ENCODE peak calls at places on chromosomes 6 and 20, in five cellular contexts. One of them, this sample, is unnamed.
A peak's percentile ranks its signal among the peaks of the same experiment; 100 is the strongest.

GRCh38 chr6:133170602-133171001 is 70.6 kb upstream of the EYA4 start:
- DNase-seq in ovary: no peak
- DNase-seq in AG09309: no peak
- DNase-seq in brain microvascular endothelial cell: no peak
- DNase-seq in HL-60: no peak
- DNase-seq in this sample: no peak

GRCh38 chr6:46651006-46651405 is 1.6 kb downstream of the CYP39A1 start:
- DNase-seq in ovary: no peak
- DNase-seq in AG09309: no peak
- DNase-seq in brain microvascular endothelial cell: no peak
- DNase-seq in HL-60: no peak
- DNase-seq in this sample: no peak

GRCh38 chr6:82840571-82840970 is 225.1 kb downstream of the UBE3D start:
- DNase-seq in ovary: no peak
- DNase-seq in AG09309: no peak
- DNase-seq in brain microvascular endothelial cell: no peak
- DNase-seq in HL-60: no peak
- DNase-seq in this sample: no peak

GRCh38 chr6:87698618-87699017 is 3.4 kb downstream of the AKIRIN2 start:
- DNase-seq in ovary: no peak
- DNase-seq in AG09309: no peak
- DNase-seq in brain microvascular endothelial cell: no peak
- DNase-seq in HL-60: no peak
- DNase-seq in this sample: no peak

GRCh38 chr6:157521665-157522335 is 140.8 kb downstream of the ZDHHC14 start:
- DNase-seq in ovary: no peak
- DNase-seq in AG09309: no peak
- DNase-seq in brain microvascular endothelial cell: no peak
- DNase-seq in HL-60: peak; percentile 53
- DNase-seq in this sample: no peak

GRCh38 chr6:20464041-20464440 is 62.4 kb downstream of the E2F3 start:
- DNase-seq in ovary: no peak
- DNase-seq in AG09309: no peak
- DNase-seq in brain microvascular endothelial cell: no peak
- DNase-seq in HL-60: no peak
- DNase-seq in this sample: no peak

GRCh38 chr6:151291145-151292055 is 51.6 kb downstream of the AKAP12 start:
- DNase-seq in ovary: peak; percentile 71
- DNase-seq in AG09309: no peak
- DNase-seq in brain microvascular endothelial cell: peak; percentile 92
- DNase-seq in HL-60: no peak
- DNase-seq in this sample: no peak

GRCh38 chr6:15962449-15962764 is 166.5 kb upstream of the MYLIP start:
- DNase-seq in ovary: no peak
- DNase-seq in AG09309: peak; percentile 74
- DNase-seq in brain microvascular endothelial cell: peak; percentile 53
- DNase-seq in HL-60: no peak
- DNase-seq in this sample: no peak

GRCh38 chr6:148608211-148608951 is 138.4 kb upstream of the UST start:
- DNase-seq in ovary: no peak
- DNase-seq in AG09309: no peak
- DNase-seq in brain microvascular endothelial cell: no peak
- DNase-seq in HL-60: no peak
- DNase-seq in this sample: no peak

GRCh38 chr6:87197547-87197946 is 42.2 kb downstream of the ZNF292 start:
- DNase-seq in ovary: no peak
- DNase-seq in AG09309: no peak
- DNase-seq in brain microvascular endothelial cell: no peak
- DNase-seq in HL-60: no peak
- DNase-seq in this sample: no peak

GRCh38 chr6:134176283-134176975 is 124.0 kb upstream of the SLC2A12 start:
- DNase-seq in ovary: peak; percentile 70
- DNase-seq in AG09309: no peak
- DNase-seq in brain microvascular endothelial cell: peak; percentile 49
- DNase-seq in HL-60: no peak
- DNase-seq in this sample: peak; percentile 29

GRCh38 chr6:170087946-170088348 is 202.9 kb downstream of the DLL1 start:
- DNase-seq in ovary: no peak
- DNase-seq in AG09309: no peak
- DNase-seq in brain microvascular endothelial cell: no peak
- DNase-seq in HL-60: peak; percentile 66
- DNase-seq in this sample: no peak

GRCh38 chr6:111482959-111483735 is at the start of gene REV3L:
- DNase-seq in ovary: peak; percentile 91
- DNase-seq in AG09309: peak; percentile 45
- DNase-seq in brain microvascular endothelial cell: peak; percentile 84
- DNase-seq in HL-60: peak; percentile 90
- DNase-seq in this sample: peak; percentile 86

GRCh38 chr6:137864812-137865508 is 2.1 kb upstream of the TNFAIP3 start:
- DNase-seq in ovary: no peak
- DNase-seq in AG09309: no peak
- DNase-seq in brain microvascular endothelial cell: no peak
- DNase-seq in HL-60: no peak
- DNase-seq in this sample: no peak

GRCh38 chr20:35166242-35166830 is 5.5 kb upstream of the PROCR start:
- DNase-seq in ovary: peak; percentile 58
- DNase-seq in AG09309: no peak
- DNase-seq in brain microvascular endothelial cell: no peak
- DNase-seq in HL-60: peak; percentile 28
- DNase-seq in this sample: no peak

GRCh38 chr6:145148392-145149175 is 586.7 kb downstream of the EPM2A start:
- DNase-seq in ovary: no peak
- DNase-seq in AG09309: peak; percentile 77
- DNase-seq in brain microvascular endothelial cell: peak; percentile 36
- DNase-seq in HL-60: peak; percentile 89
- DNase-seq in this sample: no peak

GRCh38 chr6:13924949-13925881 is at the start of gene RNF182:
- DNase-seq in ovary: no peak
- DNase-seq in AG09309: no peak
- DNase-seq in brain microvascular endothelial cell: no peak
- DNase-seq in HL-60: no peak
- DNase-seq in this sample: no peak

GRCh38 chr6:135161996-135162395 is 19.1 kb upstream of the MYB start:
- DNase-seq in ovary: no peak
- DNase-seq in AG09309: no peak
- DNase-seq in brain microvascular endothelial cell: no peak
- DNase-seq in HL-60: no peak
- DNase-seq in this sample: no peak

GRCh38 chr6:40894962-40895799 is 143.8 kb downstream of the UNC5CL start:
- DNase-seq in ovary: peak; percentile 66
- DNase-seq in AG09309: peak; percentile 17
- DNase-seq in brain microvascular endothelial cell: peak; percentile 43
- DNase-seq in HL-60: peak; percentile 9
- DNase-seq in this sample: peak; percentile 43

GRCh38 chr6:40755046-40755681 is 168.0 kb upstream of the LRFN2 start:
- DNase-seq in ovary: no peak
- DNase-seq in AG09309: peak; percentile 27
- DNase-seq in brain microvascular endothelial cell: peak; percentile 32
- DNase-seq in HL-60: no peak
- DNase-seq in this sample: no peak

GRCh38 chr20:2005831-2006426 is 12.1 kb upstream of the PDYN start:
- DNase-seq in ovary: peak; percentile 36
- DNase-seq in AG09309: no peak
- DNase-seq in brain microvascular endothelial cell: peak; percentile 30
- DNase-seq in HL-60: peak; percentile 81
- DNase-seq in this sample: peak; percentile 86
- TF ChIP-seq CTCF in ovary: no peak
- TF ChIP-seq CTCF in AG09309: no peak
- TF ChIP-seq CTCF in brain microvascular endothelial cell: peak; percentile 10
- TF ChIP-seq CTCF in HL-60: no peak
- TF ChIP-seq CTCF in this sample: no peak

GRCh38 chr20:47704746-47705496 is 80.4 kb downstream of the SULF2 start:
- DNase-seq in ovary: no peak
- DNase-seq in AG09309: no peak
- DNase-seq in brain microvascular endothelial cell: no peak
- DNase-seq in HL-60: no peak
- DNase-seq in this sample: no peak
- TF ChIP-seq CTCF in ovary: no peak
- TF ChIP-seq CTCF in AG09309: no peak
- TF ChIP-seq CTCF in brain microvascular endothelial cell: no peak
- TF ChIP-seq CTCF in HL-60: no peak
- TF ChIP-seq CTCF in this sample: no peak

DNA sequence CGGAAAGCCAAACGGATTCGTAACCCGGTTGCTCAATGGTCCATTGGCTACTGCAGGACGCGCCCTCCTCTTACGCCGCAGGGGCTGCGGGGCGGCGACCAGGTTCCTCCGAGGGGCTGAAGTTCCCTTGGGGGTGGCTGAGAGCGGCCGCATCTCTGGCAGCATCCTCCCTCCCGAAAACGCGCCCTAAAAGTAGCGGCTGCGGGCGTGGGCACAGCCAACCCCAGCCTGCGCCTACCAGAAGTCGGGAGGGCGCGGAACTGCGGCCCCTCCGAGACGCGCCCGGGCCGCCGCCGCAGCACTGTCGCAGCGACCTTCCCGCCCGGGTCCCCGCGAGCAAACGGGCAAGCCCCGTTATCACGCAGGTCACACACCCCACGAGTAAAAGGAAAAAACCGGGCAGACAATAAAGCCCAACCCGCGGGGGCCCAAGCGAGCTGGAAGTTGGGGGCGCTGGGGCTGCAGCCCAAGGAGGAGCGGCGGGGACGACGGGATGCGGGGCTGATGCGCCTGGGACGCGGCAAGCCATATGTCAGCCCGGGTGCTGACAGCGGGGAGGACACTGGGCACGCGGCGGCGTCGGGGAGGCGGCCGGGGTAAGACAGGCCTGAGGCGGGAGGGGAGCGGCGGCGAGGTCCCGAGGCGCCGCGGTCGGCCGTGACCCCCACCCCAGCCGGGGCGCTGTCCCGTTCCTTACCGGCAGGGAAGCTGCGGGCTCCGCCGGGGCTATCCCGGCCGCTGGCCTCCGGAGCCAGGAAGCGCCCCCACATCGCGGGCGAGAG is 700 bp downstream of the CEP85L start:
- DNase-seq in ovary: peak; percentile 58
- DNase-seq in AG09309: no peak
- DNase-seq in brain microvascular endothelial cell: peak; percentile 34
- DNase-seq in HL-60: no peak
- DNase-seq in this sample: peak; percentile 41
- TF ChIP-seq CTCF in ovary: peak; percentile 58
- TF ChIP-seq CTCF in AG09309: no peak
- TF ChIP-seq CTCF in brain microvascular endothelial cell: peak; percentile 9
- TF ChIP-seq CTCF in HL-60: no peak
- TF ChIP-seq CTCF in this sample: peak; percentile 42

DNA sequence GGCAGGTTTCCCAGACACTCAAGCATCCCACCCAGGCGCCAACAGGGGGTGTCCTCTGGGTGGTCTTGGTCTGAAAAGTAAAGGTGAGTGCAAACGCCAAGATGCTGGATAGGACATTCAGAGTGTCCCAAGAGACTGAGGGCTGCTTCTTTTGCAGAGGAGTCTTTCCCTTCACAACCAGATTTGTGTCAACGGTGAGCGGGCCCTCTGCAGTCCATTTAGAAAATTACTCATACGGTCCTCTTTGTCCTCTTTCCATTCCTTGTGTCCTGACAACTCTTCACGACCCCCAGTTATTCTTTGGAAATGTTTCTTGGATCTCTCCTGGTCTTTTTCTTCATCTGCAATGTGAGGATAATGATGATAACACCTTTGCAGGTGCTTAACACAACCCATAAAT is 257.8 kb downstream of the CDC5L start:
- DNase-seq in ovary: no peak
- DNase-seq in AG09309: no peak
- DNase-seq in brain microvascular endothelial cell: no peak
- DNase-seq in HL-60: no peak
- DNase-seq in this sample: no peak
- TF ChIP-seq CTCF in ovary: no peak
- TF ChIP-seq CTCF in AG09309: peak; percentile 4
- TF ChIP-seq CTCF in brain microvascular endothelial cell: peak; percentile 15
- TF ChIP-seq CTCF in HL-60: no peak
- TF ChIP-seq CTCF in this sample: peak; percentile 29

GRCh38 chr6:10424005-10424404 is 9.1 kb upstream of the TFAP2A start:
- DNase-seq in ovary: no peak
- DNase-seq in AG09309: no peak
- DNase-seq in brain microvascular endothelial cell: no peak
- DNase-seq in HL-60: no peak
- DNase-seq in this sample: no peak
- TF ChIP-seq CTCF in ovary: no peak
- TF ChIP-seq CTCF in AG09309: peak; percentile 8
- TF ChIP-seq CTCF in brain microvascular endothelial cell: peak; percentile 37
- TF ChIP-seq CTCF in HL-60: no peak
- TF ChIP-seq CTCF in this sample: peak; percentile 45

DNA sequence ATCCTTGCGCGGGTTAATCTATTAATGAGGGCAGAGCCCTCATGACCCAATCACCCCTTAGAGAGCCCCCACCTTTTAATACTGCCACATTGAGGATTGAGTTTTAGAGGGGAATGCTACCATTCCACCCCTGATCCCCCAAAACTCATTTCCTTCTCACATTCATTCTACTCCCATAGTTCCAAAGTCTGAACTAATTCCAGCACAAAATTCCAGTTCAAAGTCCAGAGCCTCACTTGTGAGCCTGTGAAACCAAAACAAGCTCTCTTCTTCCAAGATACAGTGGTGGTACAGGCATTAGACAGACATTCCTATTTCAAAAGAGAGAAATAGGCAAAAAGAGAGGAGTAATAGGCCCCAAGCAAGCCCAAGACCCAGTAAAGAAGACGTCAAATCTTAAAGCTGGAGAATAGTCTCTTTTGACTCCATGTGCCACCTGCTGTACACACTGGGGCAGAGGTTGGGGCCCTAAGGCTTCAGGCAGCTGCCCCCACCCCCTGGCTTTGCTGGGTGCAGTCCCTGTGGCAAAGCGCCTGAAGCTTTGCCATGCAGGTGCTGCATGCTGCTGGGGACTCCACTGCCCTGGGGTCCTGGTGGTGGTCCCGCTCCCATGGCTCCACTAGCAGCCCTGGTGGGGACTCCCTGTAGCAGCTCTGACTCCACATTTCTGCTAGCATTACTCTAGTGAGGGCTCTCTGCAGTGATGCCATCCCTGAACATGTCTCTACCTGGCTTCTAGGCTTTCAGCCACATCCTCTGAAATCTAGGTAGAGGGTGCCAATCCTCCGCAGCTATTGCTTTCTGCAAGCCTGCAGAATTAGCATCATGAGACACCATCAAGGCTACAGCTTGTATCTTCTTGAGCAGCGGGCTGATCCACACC is 41.3 kb downstream of the RSPH3 start:
- DNase-seq in ovary: no peak
- DNase-seq in AG09309: no peak
- DNase-seq in brain microvascular endothelial cell: no peak
- DNase-seq in HL-60: no peak
- DNase-seq in this sample: no peak
- TF ChIP-seq CTCF in ovary: no peak
- TF ChIP-seq CTCF in AG09309: no peak
- TF ChIP-seq CTCF in brain microvascular endothelial cell: no peak
- TF ChIP-seq CTCF in HL-60: no peak
- TF ChIP-seq CTCF in this sample: no peak

GRCh38 chr6:5671604-5672559 is 334.8 kb downstream of the NRN1 start:
- DNase-seq in ovary: no peak
- DNase-seq in AG09309: no peak
- DNase-seq in brain microvascular endothelial cell: no peak
- DNase-seq in HL-60: no peak
- DNase-seq in this sample: no peak
- TF ChIP-seq CTCF in ovary: no peak
- TF ChIP-seq CTCF in AG09309: no peak
- TF ChIP-seq CTCF in brain microvascular endothelial cell: no peak
- TF ChIP-seq CTCF in HL-60: no peak
- TF ChIP-seq CTCF in this sample: no peak

GRCh38 chr20:20594171-20594530 is 118.3 kb downstream of the RALGAPA2 start:
- DNase-seq in ovary: no peak
- DNase-seq in AG09309: no peak
- DNase-seq in brain microvascular endothelial cell: no peak
- DNase-seq in HL-60: no peak
- DNase-seq in this sample: no peak
- TF ChIP-seq CTCF in ovary: peak; percentile 10
- TF ChIP-seq CTCF in AG09309: peak; percentile 27
- TF ChIP-seq CTCF in brain microvascular endothelial cell: no peak
- TF ChIP-seq CTCF in HL-60: no peak
- TF ChIP-seq CTCF in this sample: peak; percentile 28

This sample was measured in progenitor cell of endocrine pancreas.